ENCODE peak calls at places on chromosomes 11 and 22, in six cellular contexts. C, G, I, B, Y and X are unnamed samples.

GRCh38 chr11:61912530-61912898 is 4.9 kb downstream of the RAB3IL1 start:
- DNase-seq in C (no peak), G (no peak), I (no peak), B (no peak), Y (no peak), X (no peak)

GRCh38 chr11:95556342-95557151 is 233.0 kb downstream of the FAM76B start:
- DNase-seq in C (peak), G (no peak), I (peak), B (no peak), Y (no peak), X (peak)

GRCh38 chr22:34115722-34116121 is 195.4 kb upstream of the LARGE1 start:
- DNase-seq in C (no peak), G (no peak), I (no peak), B (no peak), Y (no peak), X (no peak)

GRCh38 chr11:19091366-19091765 is 25.6 kb upstream of the ZDHHC13 start:
- DNase-seq in C (no peak), G (no peak), I (peak), B (no peak), Y (no peak), X (no peak)

GRCh38 chr11:64729851-64730382 is 6.9 kb upstream of the NRXN2 start:
- DNase-seq in C (no peak), G (peak), I (peak), B (no peak), Y (no peak), X (no peak)

GRCh38 chr11:10669258-10670033 is 24.1 kb downstream of the IRAG1 start:
- DNase-seq in C (no peak), G (no peak), I (peak), B (no peak), Y (no peak), X (peak)

GRCh38 chr11:104043137-104043536 is 6.7 kb downstream of the DDI1 start:
- DNase-seq in C (no peak), G (no peak), I (no peak), B (no peak), Y (no peak), X (peak)

GRCh38 chr11:129115652-129116585 is 76.2 kb downstream of the ARHGAP32 start:
- DNase-seq in C (no peak), G (no peak), I (peak), B (no peak), Y (peak), X (peak)

GRCh38 chr22:32310777-32311176 is 46.9 kb upstream of the RFPL3 start:
- DNase-seq in C (no peak), G (no peak), I (no peak), B (no peak), Y (no peak), X (no peak)

GRCh38 chr11:105265859-105266258 is 126.3 kb upstream of the CARD18 start:
- DNase-seq in C (no peak), G (no peak), I (no peak), B (no peak), Y (no peak), X (peak)

GRCh38 chr22:49967333-49968241 is 7.0 kb downstream of the PIM3 start:
- DNase-seq in C (no peak), G (peak), I (peak), B (no peak), Y (no peak), X (no peak)

GRCh38 chr11:47415949-47416472 is 7.6 kb downstream of the SLC39A13 start:
- DNase-seq in C (no peak), G (no peak), I (peak), B (no peak), Y (no peak), X (peak)

GRCh38 chr11:5521540-5521939 is 5.0 kb upstream of the UBQLNL start:
- DNase-seq in C (no peak), G (no peak), I (no peak), B (no peak), Y (no peak), X (no peak)

GRCh38 chr11:121723261-121723741 is 270.5 kb upstream of the SORL1-AS1 start:
- DNase-seq in C (no peak), G (peak), I (no peak), B (no peak), Y (no peak), X (no peak)

GRCh38 chr11:9385288-9385902 is 943 bp downstream of the IPO7 start:
- DNase-seq in C (no peak), G (peak), I (no peak), B (no peak), Y (no peak), X (no peak)

GRCh38 chr11:119115484-119116234 is 5.7 kb upstream of the HINFP start:
- DNase-seq in C (no peak), G (peak), I (no peak), B (no peak), Y (peak), X (no peak)

GRCh38 chr11:115787302-115787701 is 283.1 kb upstream of the CADM1 start:
- DNase-seq in C (no peak), G (no peak), I (no peak), B (no peak), Y (no peak), X (no peak)

GRCh38 chr11:66426314-66426713 is 5.5 kb downstream of the NPAS4 start:
- DNase-seq in C (no peak), G (no peak), I (no peak), B (no peak), Y (no peak), X (no peak)

GRCh38 chr11:110093407-110094297 is 460 bp downstream of the ZC3H12C start:
- DNase-seq in C (peak), G (peak), I (peak), B (no peak), Y (peak), X (peak)

GRCh38 chr22:47762141-47762540 is 999.7 kb downstream of the TBC1D22A start:
- DNase-seq in C (no peak), G (no peak), I (no peak), B (no peak), Y (no peak), X (no peak)

GRCh38 chr22:41770715-41771452 is 29.6 kb upstream of the CCDC134 start:
- DNase-seq in C (no peak), G (no peak), I (no peak), B (no peak), Y (peak), X (no peak)

GRCh38 chr22:45587638-45588481 is 83.8 kb upstream of the ATXN10 start:
- DNase-seq in C (no peak), G (no peak), I (peak), B (no peak), Y (peak), X (peak)

GRCh38 chr22:25843660-25844275 is 101.8 kb downstream of the MYO18B start:
- DNase-seq in C (no peak), G (no peak), I (no peak), B (no peak), Y (no peak), X (no peak)

GRCh38 chr11:58577441-58578135 is 1.3 kb upstream of the ZFP91 start:
- DNase-seq in C (no peak), G (no peak), I (peak), B (no peak), Y (peak), X (peak)

GRCh38 chr11:69339041-69339733 is 45.2 kb downstream of the MYEOV start:
- DNase-seq in C (no peak), G (peak), I (no peak), B (no peak), Y (no peak), X (no peak)

GRCh38 chr11:129143335-129143734 is 48.8 kb downstream of the ARHGAP32 start:
- DNase-seq in C (peak), G (no peak), I (peak), B (peak), Y (peak), X (peak)

GRCh38 chr11:10784229-10785145 is 24.2 kb downstream of the EIF4G2 start:
- DNase-seq in C (peak), G (no peak), I (peak), B (no peak), Y (no peak), X (peak)

GRCh38 chr22:30453731-30454510 is 17.9 kb downstream of the SEC14L3 start:
- DNase-seq in C (no peak), G (no peak), I (peak), B (no peak), Y (no peak), X (no peak)

GRCh38 chr11:27497284-27497866 is 9.2 kb downstream of the LIN7C start:
- DNase-seq in C (no peak), G (no peak), I (peak), B (no peak), Y (no peak), X (peak)

GRCh38 chr11:20367313-20367948 is 3.9 kb downstream of the HTATIP2 start:
- DNase-seq in C (no peak), G (no peak), I (peak), B (no peak), Y (peak), X (peak)

GRCh38 chr11:12175694-12176241 is 65.4 kb downstream of the MICAL2 start:
- DNase-seq in C (no peak), G (no peak), I (peak), B (no peak), Y (peak), X (peak)

GRCh38 chr22:37177221-37177620 is 10.8 kb downstream of the C1QTNF6 start:
- DNase-seq in C (no peak), G (no peak), I (no peak), B (no peak), Y (no peak), X (no peak)

GRCh38 chr22:50526849-50527801 is 1.7 kb upstream of the SCO2 start:
- DNase-seq in C (no peak), G (peak), I (peak), B (no peak), Y (peak), X (no peak)

GRCh38 chr11:17473071-17473744 is 3.4 kb downstream of the ABCC8 start:
- DNase-seq in C (no peak), G (peak), I (peak), B (peak), Y (no peak), X (peak)

GRCh38 chr11:118339281-118340045 is 3.0 kb downstream of the CD3D start:
- DNase-seq in C (no peak), G (no peak), I (no peak), B (no peak), Y (no peak), X (no peak)

GRCh38 chr11:76738618-76739220 is 44.4 kb upstream of the TSKU start:
- DNase-seq in C (no peak), G (no peak), I (no peak), B (no peak), Y (no peak), X (no peak)

GRCh38 chr11:76740772-76741171 is 42.4 kb upstream of the TSKU start:
- DNase-seq in C (no peak), G (no peak), I (no peak), B (no peak), Y (no peak), X (no peak)

GRCh38 chr11:76736773-76737495 is 46.2 kb upstream of the TSKU start:
- DNase-seq in C (no peak), G (no peak), I (no peak), B (no peak), Y (no peak), X (no peak)

GRCh38 chr11:76742912-76743311 is 40.2 kb upstream of the TSKU start:
- DNase-seq in C (no peak), G (no peak), I (no peak), B (no peak), Y (no peak), X (peak)

DNA sequence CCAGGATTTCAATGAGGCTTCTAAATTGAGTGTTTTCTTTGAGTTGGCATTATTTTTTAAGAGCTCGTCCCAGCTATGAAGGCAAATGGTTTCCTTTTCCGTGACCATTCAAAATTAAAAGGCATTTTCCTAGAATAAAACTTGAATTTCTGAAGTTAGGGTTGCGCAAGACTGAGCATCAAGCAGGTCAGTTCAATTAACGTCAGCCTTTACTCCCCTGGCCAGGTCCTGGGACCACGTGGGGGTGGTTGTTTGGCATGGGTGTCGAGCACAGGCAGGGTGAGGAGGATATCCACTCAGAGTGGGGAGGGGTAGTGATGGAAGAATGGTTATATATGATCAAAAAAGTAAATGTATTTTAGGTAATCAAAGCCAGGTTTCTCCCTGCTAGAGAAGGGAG is 43.4 kb upstream of the TSKU start:
- DNase-seq in C (no peak), G (no peak), I (no peak), B (no peak), Y (no peak), X (no peak)
- H4K91ac ChIP-seq in C (no peak), G (no peak), I (no peak), B (no peak), Y (no peak), X (no peak)

GRCh38 chr22:19720999-19721485 is 2.3 kb upstream of the GP1BB start:
- DNase-seq in C (no peak), G (no peak), I (no peak), B (no peak), Y (no peak), X (no peak)
- H4K91ac ChIP-seq in C (no peak), G (no peak), I (no peak), B (no peak), Y (no peak), X (no peak)

DNA sequence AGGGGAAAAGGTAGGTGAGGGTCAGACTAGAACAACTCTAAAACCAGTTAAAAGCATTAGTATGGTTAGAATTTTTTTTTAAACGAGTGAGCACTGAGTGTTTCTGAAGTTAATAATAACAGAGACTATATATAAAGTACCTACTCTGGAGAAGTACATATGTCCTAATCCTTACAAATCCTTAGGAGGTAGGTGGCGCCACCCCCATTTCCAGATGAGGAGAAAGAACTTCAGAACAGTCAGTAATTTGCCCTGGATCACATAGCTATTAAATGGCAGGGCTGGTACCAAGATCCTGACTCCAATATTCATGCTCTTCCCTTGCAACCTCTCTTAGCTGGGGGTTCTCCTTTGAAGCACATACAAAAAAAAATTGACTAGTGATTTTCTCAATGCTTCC is 80.5 kb downstream of the CLPB start:
- DNase-seq in C (no peak), G (no peak), I (no peak), B (no peak), Y (no peak), X (peak)
- H4K91ac ChIP-seq in C (no peak), G (no peak), I (no peak), B (no peak), Y (peak), X (no peak)

DNA sequence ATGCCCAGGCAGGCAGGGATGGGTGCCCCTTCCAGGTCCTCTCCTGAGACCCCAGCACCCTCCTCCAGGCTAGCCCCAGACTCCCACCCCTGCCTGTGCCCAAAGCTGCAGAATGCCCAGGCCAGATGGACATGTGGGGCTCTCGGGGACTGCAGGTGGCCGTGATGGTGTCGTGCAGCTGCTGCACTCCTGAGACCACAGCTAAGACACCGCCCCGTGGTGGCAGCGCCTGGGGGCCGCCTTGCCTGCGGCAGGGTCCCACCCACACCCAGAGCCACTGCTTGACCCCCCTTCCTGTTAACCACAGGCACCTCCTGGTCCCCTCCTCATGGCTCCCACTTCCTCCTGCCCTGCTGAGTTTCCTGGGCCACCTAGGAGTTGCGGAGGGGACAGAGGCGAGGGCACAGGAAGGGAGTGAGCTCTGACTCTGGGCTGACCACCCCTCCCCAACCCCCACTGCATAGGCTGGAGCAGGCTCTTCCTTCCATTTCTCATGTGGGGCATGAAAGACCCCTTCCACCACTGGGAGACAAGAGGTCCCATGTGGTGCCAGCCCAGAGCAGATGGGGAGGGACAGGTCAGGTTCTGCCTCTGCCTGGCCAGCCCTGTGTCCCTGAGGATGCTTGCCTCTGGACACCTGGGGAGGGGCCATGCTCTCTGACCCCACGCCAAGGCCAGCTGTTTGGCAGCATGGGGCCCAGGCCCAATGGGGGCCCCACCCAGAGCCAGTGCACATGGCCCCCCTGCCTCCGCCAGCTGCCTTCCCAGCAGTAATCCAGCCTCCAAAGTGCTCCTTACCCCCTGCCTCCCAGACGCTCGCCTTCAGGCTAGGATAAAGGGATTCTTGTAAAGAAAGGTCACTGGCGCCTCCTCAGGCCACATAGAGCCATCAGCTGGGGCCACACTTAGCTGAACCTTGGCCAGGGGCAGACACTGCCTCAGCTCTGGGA is 29.3 kb downstream of the OSBPL5 start:
- DNase-seq in C (peak), G (peak), I (no peak), B (no peak), Y (no peak), X (no peak)
- H4K91ac ChIP-seq in C (no peak), G (no peak), I (peak), B (no peak), Y (no peak), X (no peak)

GRCh38 chr11:45300715-45301114 is 14.6 kb upstream of the SYT13 start:
- DNase-seq in C (no peak), G (no peak), I (no peak), B (no peak), Y (no peak), X (no peak)
- H4K91ac ChIP-seq in C (no peak), G (no peak), I (no peak), B (no peak), Y (no peak), X (no peak)